ENCODE peak calls at places on chromosomes 6 and 20, in six cellular contexts. One of them, this sample, is unnamed.

GRCh38 chr6:133218831-133219230 is 22.3 kb upstream of the EYA4 start:
- DNase-seq in NCI-H460: no peak
- DNase-seq in PC-3: no peak
- DNase-seq in ecto neural progenitor cell: no peak
- DNase-seq in psoas muscle: no peak
- DNase-seq in effector CD8-positive, alpha-beta T cell: no peak
- DNase-seq in this sample: no peak

GRCh38 chr20:49865559-49865958 is 49.8 kb downstream of the SPATA2 start:
- DNase-seq in effector CD8-positive, alpha-beta T cell: no peak
- DNase-seq in ecto neural progenitor cell: no peak
- DNase-seq in PC-3: no peak
- DNase-seq in psoas muscle: no peak
- DNase-seq in NCI-H460: no peak
- DNase-seq in this sample: no peak

GRCh38 chr6:165600606-165601005 is 62.4 kb downstream of the PDE10A start:
- DNase-seq in psoas muscle: no peak
- DNase-seq in effector CD8-positive, alpha-beta T cell: no peak
- DNase-seq in NCI-H460: no peak
- DNase-seq in PC-3: no peak
- DNase-seq in ecto neural progenitor cell: no peak
- DNase-seq in this sample: no peak

GRCh38 chr20:36604952-36605308 is 649 bp upstream of the RAB5IF start:
- DNase-seq in psoas muscle: peak; percentile 59
- DNase-seq in effector CD8-positive, alpha-beta T cell: peak; percentile 40
- DNase-seq in ecto neural progenitor cell: peak; percentile 49
- DNase-seq in PC-3: no peak
- DNase-seq in NCI-H460: peak; percentile 17
- DNase-seq in this sample: peak; percentile 45

GRCh38 chr6:170210651-170211403 is 80.1 kb downstream of the DLL1 start:
- DNase-seq in psoas muscle: no peak
- DNase-seq in NCI-H460: no peak
- DNase-seq in effector CD8-positive, alpha-beta T cell: no peak
- DNase-seq in PC-3: no peak
- DNase-seq in ecto neural progenitor cell: peak; percentile 37
- DNase-seq in this sample: no peak

GRCh38 chr6:170106906-170107525 is 183.9 kb downstream of the DLL1 start:
- DNase-seq in PC-3: no peak
- DNase-seq in NCI-H460: no peak
- DNase-seq in effector CD8-positive, alpha-beta T cell: no peak
- DNase-seq in psoas muscle: peak; percentile 39
- DNase-seq in ecto neural progenitor cell: peak; percentile 32
- DNase-seq in this sample: peak; percentile 6

GRCh38 chr6:31922942-31923341 is 4.6 kb upstream of the C2 start:
- DNase-seq in effector CD8-positive, alpha-beta T cell: peak; percentile 4
- DNase-seq in ecto neural progenitor cell: no peak
- DNase-seq in psoas muscle: no peak
- DNase-seq in PC-3: peak; percentile 35
- DNase-seq in NCI-H460: no peak
- DNase-seq in this sample: no peak

GRCh38 chr6:36755435-36756348 is 58.1 kb downstream of the RAB44 start:
- DNase-seq in ecto neural progenitor cell: no peak
- DNase-seq in PC-3: peak; percentile 85
- DNase-seq in psoas muscle: no peak
- DNase-seq in NCI-H460: peak; percentile 75
- DNase-seq in effector CD8-positive, alpha-beta T cell: no peak
- DNase-seq in this sample: peak; percentile 71

GRCh38 chr6:17938885-17939284 is 48.5 kb downstream of the KIF13A start:
- DNase-seq in psoas muscle: no peak
- DNase-seq in PC-3: peak; percentile 32
- DNase-seq in effector CD8-positive, alpha-beta T cell: no peak
- DNase-seq in NCI-H460: no peak
- DNase-seq in ecto neural progenitor cell: no peak
- DNase-seq in this sample: no peak

GRCh38 chr6:19848465-19848864 is 11.3 kb downstream of the ID4 start:
- DNase-seq in effector CD8-positive, alpha-beta T cell: no peak
- DNase-seq in ecto neural progenitor cell: no peak
- DNase-seq in psoas muscle: no peak
- DNase-seq in PC-3: no peak
- DNase-seq in NCI-H460: no peak
- DNase-seq in this sample: no peak

GRCh38 chr20:51507357-51508036 is 35.0 kb downstream of the NFATC2 start:
- DNase-seq in NCI-H460: no peak
- DNase-seq in PC-3: no peak
- DNase-seq in effector CD8-positive, alpha-beta T cell: no peak
- DNase-seq in psoas muscle: no peak
- DNase-seq in ecto neural progenitor cell: no peak
- DNase-seq in this sample: no peak

GRCh38 chr6:26322645-26323482 is 42.1 kb upstream of the BTN3A2 start:
- DNase-seq in psoas muscle: no peak
- DNase-seq in ecto neural progenitor cell: no peak
- DNase-seq in NCI-H460: peak; percentile 85
- DNase-seq in PC-3: peak; percentile 96
- DNase-seq in effector CD8-positive, alpha-beta T cell: peak; percentile 26
- DNase-seq in this sample: peak; percentile 74

GRCh38 chr20:48717095-48717958 is 110.5 kb downstream of the PREX1 start:
- DNase-seq in psoas muscle: no peak
- DNase-seq in PC-3: no peak
- DNase-seq in NCI-H460: no peak
- DNase-seq in effector CD8-positive, alpha-beta T cell: no peak
- DNase-seq in ecto neural progenitor cell: no peak
- DNase-seq in this sample: peak; percentile 2

GRCh38 chr6:13431861-13432465 is 55.4 kb downstream of the GFOD1 start:
- DNase-seq in NCI-H460: no peak
- DNase-seq in effector CD8-positive, alpha-beta T cell: no peak
- DNase-seq in PC-3: peak; percentile 22
- DNase-seq in ecto neural progenitor cell: no peak
- DNase-seq in psoas muscle: no peak
- DNase-seq in this sample: peak; percentile 35

GRCh38 chr6:92371809-92372208 is 1047.5 kb downstream of the EPHA7 start:
- DNase-seq in psoas muscle: no peak
- DNase-seq in NCI-H460: no peak
- DNase-seq in ecto neural progenitor cell: no peak
- DNase-seq in PC-3: no peak
- DNase-seq in effector CD8-positive, alpha-beta T cell: no peak
- DNase-seq in this sample: no peak

GRCh38 chr6:166533205-166533824 is 53.2 kb downstream of the RAMACL start:
- DNase-seq in psoas muscle: no peak
- DNase-seq in effector CD8-positive, alpha-beta T cell: no peak
- DNase-seq in PC-3: peak; percentile 20
- DNase-seq in ecto neural progenitor cell: no peak
- DNase-seq in NCI-H460: no peak
- DNase-seq in this sample: no peak

GRCh38 chr20:20820104-20820503 is 107.7 kb upstream of the RALGAPA2 start:
- DNase-seq in psoas muscle: no peak
- DNase-seq in NCI-H460: peak; percentile 21
- DNase-seq in PC-3: peak; percentile 29
- DNase-seq in effector CD8-positive, alpha-beta T cell: no peak
- DNase-seq in ecto neural progenitor cell: peak; percentile 63
- DNase-seq in this sample: no peak

GRCh38 chr6:70415660-70416059 is 2.4 kb downstream of the FAM135A start:
- DNase-seq in PC-3: peak; percentile 42
- DNase-seq in ecto neural progenitor cell: no peak
- DNase-seq in NCI-H460: no peak
- DNase-seq in effector CD8-positive, alpha-beta T cell: no peak
- DNase-seq in psoas muscle: no peak
- DNase-seq in this sample: no peak

GRCh38 chr6:69390125-69390524 is 406.7 kb downstream of the LMBRD1 start:
- DNase-seq in PC-3: no peak
- DNase-seq in NCI-H460: no peak
- DNase-seq in psoas muscle: no peak
- DNase-seq in effector CD8-positive, alpha-beta T cell: no peak
- DNase-seq in ecto neural progenitor cell: no peak
- DNase-seq in this sample: no peak

GRCh38 chr6:159042003-159042823 is 2.6 kb downstream of the TAGAP start:
- DNase-seq in PC-3: peak; percentile 84
- DNase-seq in effector CD8-positive, alpha-beta T cell: peak; percentile 59
- DNase-seq in NCI-H460: peak; percentile 36
- DNase-seq in psoas muscle: peak; percentile 65
- DNase-seq in ecto neural progenitor cell: peak; percentile 71
- DNase-seq in this sample: peak; percentile 73

GRCh38 chr6:16097382-16098171 is 31.3 kb upstream of the MYLIP start:
- DNase-seq in psoas muscle: no peak
- DNase-seq in NCI-H460: no peak
- DNase-seq in ecto neural progenitor cell: no peak
- DNase-seq in effector CD8-positive, alpha-beta T cell: no peak
- DNase-seq in PC-3: no peak
- DNase-seq in this sample: no peak

GRCh38 chr6:98841114-98841513 is 6.7 kb downstream of the POU3F2 start:
- DNase-seq in NCI-H460: no peak
- DNase-seq in ecto neural progenitor cell: no peak
- DNase-seq in psoas muscle: no peak
- DNase-seq in PC-3: no peak
- DNase-seq in effector CD8-positive, alpha-beta T cell: no peak
- DNase-seq in this sample: no peak

GRCh38 chr20:44805991-44806729 is 4.2 kb downstream of the RIMS4 start:
- DNase-seq in psoas muscle: peak; percentile 83
- DNase-seq in PC-3: no peak
- DNase-seq in NCI-H460: no peak
- DNase-seq in ecto neural progenitor cell: peak; percentile 87
- DNase-seq in effector CD8-positive, alpha-beta T cell: no peak
- DNase-seq in this sample: peak; percentile 29

GRCh38 chr20:36112112-36112511 is 42.4 kb upstream of the EPB41L1 start:
- DNase-seq in effector CD8-positive, alpha-beta T cell: no peak
- DNase-seq in NCI-H460: no peak
- DNase-seq in psoas muscle: no peak
- DNase-seq in ecto neural progenitor cell: no peak
- DNase-seq in PC-3: no peak
- DNase-seq in this sample: no peak

GRCh38 chr6:29975561-29975907 is 33.2 kb downstream of the HLA-A start:
- DNase-seq in effector CD8-positive, alpha-beta T cell: no peak
- DNase-seq in psoas muscle: no peak
- DNase-seq in PC-3: no peak
- DNase-seq in ecto neural progenitor cell: no peak
- DNase-seq in NCI-H460: no peak
- DNase-seq in this sample: no peak

GRCh38 chr6:47083586-47084047 is 41.5 kb upstream of the ADGRF1 start:
- DNase-seq in effector CD8-positive, alpha-beta T cell: no peak
- DNase-seq in NCI-H460: no peak
- DNase-seq in psoas muscle: peak; percentile 94
- DNase-seq in ecto neural progenitor cell: no peak
- DNase-seq in PC-3: peak; percentile 47
- DNase-seq in this sample: peak; percentile 73

GRCh38 chr20:32365560-32365959 is 7.4 kb downstream of the ASXL1 start:
- DNase-seq in psoas muscle: no peak
- DNase-seq in ecto neural progenitor cell: no peak
- DNase-seq in PC-3: no peak
- DNase-seq in effector CD8-positive, alpha-beta T cell: no peak
- DNase-seq in NCI-H460: no peak
- DNase-seq in this sample: no peak

GRCh38 chr20:14991023-14991422 is 653.6 kb upstream of the FLRT3 start:
- DNase-seq in ecto neural progenitor cell: no peak
- DNase-seq in PC-3: no peak
- DNase-seq in effector CD8-positive, alpha-beta T cell: no peak
- DNase-seq in psoas muscle: no peak
- DNase-seq in NCI-H460: peak; percentile 69
- DNase-seq in this sample: no peak

GRCh38 chr6:72272958-72273357 is 348.9 kb upstream of the KCNQ5 start:
- DNase-seq in ecto neural progenitor cell: no peak
- DNase-seq in PC-3: no peak
- DNase-seq in NCI-H460: no peak
- DNase-seq in effector CD8-positive, alpha-beta T cell: no peak
- DNase-seq in psoas muscle: no peak
- DNase-seq in this sample: no peak

GRCh38 chr6:158040051-158040803 is 58.6 kb downstream of the SYNJ2 start:
- DNase-seq in psoas muscle: peak; percentile 38
- DNase-seq in effector CD8-positive, alpha-beta T cell: no peak
- DNase-seq in PC-3: peak; percentile 90
- DNase-seq in ecto neural progenitor cell: no peak
- DNase-seq in NCI-H460: peak; percentile 17
- DNase-seq in this sample: peak; percentile 79

GRCh38 chr6:134750669-134751068 is 199.2 kb downstream of the ALDH8A1 start:
- DNase-seq in effector CD8-positive, alpha-beta T cell: no peak
- DNase-seq in ecto neural progenitor cell: no peak
- DNase-seq in psoas muscle: no peak
- DNase-seq in PC-3: no peak
- DNase-seq in NCI-H460: no peak
- DNase-seq in this sample: no peak

This sample was measured in adrenal gland.